ENCODE peak calls at places on chromosomes 4 and X, in five cellular contexts. One of them, this sample, is unnamed.

GRCh38 chr4:957581-958313 is 15.6 kb downstream of the DGKQ start:
- DNase-seq in suprapubic skin: no peak
- DNase-seq in A549: no peak
- DNase-seq in HCT116: no peak
- DNase-seq in ovary: no peak
- DNase-seq in this sample: no peak

GRCh38 chr4:42906906-42907774 is 14.6 kb downstream of the GRXCR1 start:
- DNase-seq in suprapubic skin: no peak
- DNase-seq in A549: no peak
- DNase-seq in HCT116: no peak
- DNase-seq in ovary: no peak
- DNase-seq in this sample: peak

GRCh38 chr4:112978691-112979472 is 70.6 kb upstream of the ANK2 start:
- DNase-seq in suprapubic skin: no peak
- DNase-seq in A549: no peak
- DNase-seq in HCT116: no peak
- DNase-seq in ovary: no peak
- DNase-seq in this sample: no peak

GRCh38 chr4:25163216-25163615 is 3.0 kb upstream of the SEPSECS start:
- DNase-seq in suprapubic skin: no peak
- DNase-seq in A549: no peak
- DNase-seq in HCT116: no peak
- DNase-seq in ovary: no peak
- DNase-seq in this sample: no peak

GRCh38 chr4:8107146-8107657 is 51.4 kb downstream of the ABLIM2 start:
- DNase-seq in suprapubic skin: no peak
- DNase-seq in A549: no peak
- DNase-seq in HCT116: no peak
- DNase-seq in ovary: no peak
- DNase-seq in this sample: no peak

GRCh38 chr4:183492791-183493221 is 12.1 kb upstream of the ING2 start:
- DNase-seq in suprapubic skin: no peak
- DNase-seq in A549: no peak
- DNase-seq in HCT116: no peak
- DNase-seq in ovary: no peak
- DNase-seq in this sample: no peak

GRCh38 chrX:150768132-150768485 is 74.9 kb downstream of the MTMR1 start:
- DNase-seq in suprapubic skin: no peak
- DNase-seq in A549: no peak
- DNase-seq in HCT116: no peak
- DNase-seq in ovary: no peak
- DNase-seq in this sample: no peak

GRCh38 chr4:37528161-37528560 is 158.0 kb downstream of the RELL1 start:
- DNase-seq in suprapubic skin: no peak
- DNase-seq in A549: no peak
- DNase-seq in HCT116: no peak
- DNase-seq in ovary: no peak
- DNase-seq in this sample: no peak

GRCh38 chr4:156575430-156576073 is 396.0 kb downstream of the PDGFC start:
- DNase-seq in suprapubic skin: no peak
- DNase-seq in A549: no peak
- DNase-seq in HCT116: no peak
- DNase-seq in ovary: no peak
- DNase-seq in this sample: no peak

GRCh38 chrX:46953137-46953527 is 40.9 kb downstream of the JADE3 start:
- DNase-seq in suprapubic skin: no peak
- DNase-seq in A549: no peak
- DNase-seq in HCT116: no peak
- DNase-seq in ovary: no peak
- DNase-seq in this sample: no peak

GRCh38 chrX:154002215-154002719 is 17.4 kb downstream of the IRAK1 start:
- DNase-seq in suprapubic skin: no peak
- DNase-seq in A549: no peak
- DNase-seq in HCT116: no peak
- DNase-seq in ovary: no peak
- DNase-seq in this sample: peak

GRCh38 chrX:138034136-138034535 is 468.2 kb downstream of the ZIC3 start:
- DNase-seq in suprapubic skin: no peak
- DNase-seq in A549: no peak
- DNase-seq in HCT116: no peak
- DNase-seq in ovary: no peak
- DNase-seq in this sample: no peak

DNA sequence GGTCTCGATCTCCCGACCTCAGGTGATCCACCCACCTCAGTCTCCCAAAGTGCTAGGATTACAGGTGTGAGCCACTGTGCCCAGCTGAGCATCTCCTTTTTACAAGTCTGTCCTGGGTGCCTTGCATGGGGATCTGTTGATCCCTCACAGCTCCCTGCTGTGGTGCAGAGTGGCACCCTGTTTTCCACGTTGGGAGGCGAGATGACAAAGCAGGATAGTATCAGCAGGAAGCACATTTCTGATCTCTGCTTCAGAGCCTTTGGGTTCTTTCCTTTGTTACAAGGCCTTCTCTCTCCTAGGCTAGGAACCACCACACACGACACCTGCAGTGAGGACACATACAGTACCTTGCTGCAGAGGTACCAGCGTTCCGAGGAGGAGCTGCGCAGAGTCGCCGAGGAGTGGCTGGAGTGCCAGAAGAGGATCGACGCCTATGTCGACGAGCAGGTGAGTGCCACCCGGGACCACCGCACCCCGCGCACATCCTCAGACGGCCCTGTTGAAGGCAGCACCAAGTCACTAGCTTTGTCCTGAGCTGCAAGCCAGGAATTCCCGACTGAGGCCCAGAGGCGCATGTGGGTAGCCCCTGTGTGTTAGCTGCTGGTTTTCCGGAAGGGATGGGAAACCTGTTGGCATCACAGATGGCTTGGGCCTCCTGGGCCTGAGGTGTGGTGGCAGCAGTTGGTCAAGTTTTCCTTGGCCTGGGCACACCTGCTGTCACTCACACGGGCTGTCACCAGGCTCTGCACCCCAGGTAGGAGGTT is 109.6 kb downstream of the TNIP2 start:
- DNase-seq in suprapubic skin: peak
- DNase-seq in A549: no peak
- DNase-seq in HCT116: no peak
- DNase-seq in ovary: peak
- DNase-seq in this sample: no peak
- TF ChIP-seq POLR2A in suprapubic skin: no peak
- TF ChIP-seq POLR2A in A549: no peak
- TF ChIP-seq POLR2A in HCT116: no peak
- TF ChIP-seq POLR2A in ovary: no peak
- TF ChIP-seq POLR2A in this sample: no peak

DNA sequence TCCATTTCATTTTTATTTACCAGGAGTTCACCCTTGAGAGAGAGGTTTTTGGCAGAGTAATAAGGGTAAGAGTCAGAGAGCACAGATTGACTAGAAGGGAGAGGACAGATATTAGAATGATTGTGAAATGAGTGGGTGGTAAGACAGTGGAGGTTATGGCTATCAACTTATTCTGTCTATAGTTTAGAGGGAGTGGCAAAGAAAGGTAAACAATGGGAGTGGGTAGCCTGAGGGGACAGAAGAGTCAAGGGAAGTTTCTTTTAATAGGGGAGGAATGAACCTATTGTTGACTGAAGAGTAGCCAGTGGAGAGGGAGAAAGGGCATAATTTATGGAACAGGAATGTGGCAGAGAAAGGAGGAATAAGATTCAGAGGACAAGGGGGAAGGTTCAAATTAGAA is 186.5 kb upstream of the NRK start:
- DNase-seq in suprapubic skin: no peak
- DNase-seq in A549: no peak
- DNase-seq in HCT116: no peak
- DNase-seq in ovary: no peak
- DNase-seq in this sample: no peak
- TF ChIP-seq POLR2A in suprapubic skin: no peak
- TF ChIP-seq POLR2A in A549: no peak
- TF ChIP-seq POLR2A in HCT116: no peak
- TF ChIP-seq POLR2A in ovary: no peak
- TF ChIP-seq POLR2A in this sample: no peak

GRCh38 chr4:152536545-152537182 is 772 bp upstream of the FBXW7 start:
- DNase-seq in suprapubic skin: no peak
- DNase-seq in A549: peak
- DNase-seq in HCT116: peak
- DNase-seq in ovary: peak
- DNase-seq in this sample: peak

GRCh38 chr4:152534541-152535231 is 1.2 kb downstream of the FBXW7 start:
- DNase-seq in suprapubic skin: peak
- DNase-seq in A549: no peak
- DNase-seq in HCT116: no peak
- DNase-seq in ovary: peak
- DNase-seq in this sample: peak

GRCh38 chr4:152537881-152538280 is 2.0 kb upstream of the FBXW7 start:
- DNase-seq in suprapubic skin: no peak
- DNase-seq in A549: no peak
- DNase-seq in HCT116: no peak
- DNase-seq in ovary: no peak
- DNase-seq in this sample: no peak

GRCh38 chr4:152535236-152535902 is 523 bp downstream of the FBXW7 start:
- DNase-seq in suprapubic skin: peak
- DNase-seq in A549: no peak
- DNase-seq in HCT116: no peak
- DNase-seq in ovary: no peak
- DNase-seq in this sample: peak

DNA sequence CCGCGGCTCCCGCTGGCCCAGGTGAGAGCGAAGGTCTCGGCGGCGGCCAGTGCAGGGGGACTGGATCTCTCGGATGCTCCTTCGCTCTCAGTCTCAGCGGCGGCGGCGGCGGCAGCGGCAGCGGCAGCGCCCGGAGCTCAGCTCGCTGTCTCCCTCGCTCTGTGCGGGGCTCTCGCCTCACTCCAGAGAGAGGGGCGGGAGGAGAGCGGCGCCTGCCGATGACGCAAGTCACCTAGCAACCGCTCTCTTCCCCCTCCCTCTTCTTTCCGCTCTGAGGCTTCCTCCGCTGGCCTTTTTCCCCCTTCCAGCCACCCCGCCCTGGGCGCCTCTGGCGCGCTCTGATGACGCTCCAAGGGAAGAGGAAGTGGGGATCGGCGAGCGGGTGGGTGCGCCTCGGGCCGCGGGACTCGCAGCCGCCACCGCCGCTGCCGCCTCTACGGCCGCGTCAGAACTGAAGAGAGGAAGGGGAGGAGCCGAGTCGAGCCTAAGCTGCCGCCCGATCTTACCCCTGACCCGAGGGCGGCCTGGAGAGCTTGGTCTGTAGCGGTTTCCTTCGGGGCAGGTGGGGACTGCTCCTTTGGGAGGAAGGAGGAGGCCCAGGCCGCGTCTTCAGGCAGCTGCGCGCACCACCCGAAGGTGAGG is at the start of gene FBXW7:
- DNase-seq in suprapubic skin: peak
- DNase-seq in A549: peak
- DNase-seq in HCT116: peak
- DNase-seq in ovary: peak
- DNase-seq in this sample: peak
- TF ChIP-seq POLR2A in suprapubic skin: peak
- TF ChIP-seq POLR2A in A549: peak
- TF ChIP-seq POLR2A in HCT116: peak
- TF ChIP-seq POLR2A in ovary: peak
- TF ChIP-seq POLR2A in this sample: peak

GRCh38 chr4:73872331-73873108 is 3.3 kb downstream of the CXCL1 start:
- DNase-seq in suprapubic skin: no peak
- DNase-seq in A549: no peak
- DNase-seq in HCT116: no peak
- DNase-seq in ovary: no peak
- DNase-seq in this sample: no peak
- TF ChIP-seq POLR2A in suprapubic skin: no peak
- TF ChIP-seq POLR2A in A549: no peak
- TF ChIP-seq POLR2A in HCT116: no peak
- TF ChIP-seq POLR2A in ovary: no peak
- TF ChIP-seq POLR2A in this sample: no peak

GRCh38 chrX:107675365-107675654 is 47.0 kb downstream of the PRPS1 start:
- DNase-seq in suprapubic skin: no peak
- DNase-seq in A549: no peak
- DNase-seq in HCT116: no peak
- DNase-seq in ovary: no peak
- DNase-seq in this sample: no peak

GRCh38 chrX:107673933-107674479 is 45.7 kb downstream of the PRPS1 start:
- DNase-seq in suprapubic skin: peak
- DNase-seq in A549: no peak
- DNase-seq in HCT116: no peak
- DNase-seq in ovary: peak
- DNase-seq in this sample: peak

GRCh38 chrX:107673401-107673800 is 45.1 kb downstream of the PRPS1 start:
- DNase-seq in suprapubic skin: no peak
- DNase-seq in A549: no peak
- DNase-seq in HCT116: no peak
- DNase-seq in ovary: no peak
- DNase-seq in this sample: no peak

GRCh38 chrX:107675823-107676555 is 47.7 kb downstream of the PRPS1 start:
- DNase-seq in suprapubic skin: no peak
- DNase-seq in A549: no peak
- DNase-seq in HCT116: no peak
- DNase-seq in ovary: no peak
- DNase-seq in this sample: no peak

GRCh38 chrX:107674480-107675364 is 46.4 kb downstream of the PRPS1 start:
- DNase-seq in suprapubic skin: peak
- DNase-seq in A549: no peak
- DNase-seq in HCT116: no peak
- DNase-seq in ovary: peak
- DNase-seq in this sample: peak
- TF ChIP-seq POLR2A in suprapubic skin: peak
- TF ChIP-seq POLR2A in A549: no peak
- TF ChIP-seq POLR2A in HCT116: no peak
- TF ChIP-seq POLR2A in ovary: no peak
- TF ChIP-seq POLR2A in this sample: peak